ENCODE peak calls at places on chromosomes 6 and 20, in four cellular contexts. H is iPS DF 6.9, I is Panc1, W is fibroblast of lung. V is an unnamed sample.

GRCh38 chr6:138248011-138248410 is 29.7 kb upstream of the PBOV1 start:
- DNase-seq in W (no peak), I (no peak), H (no peak), V (no peak)

GRCh38 chr6:31464252-31465184 is 33.4 kb upstream of the MICB start:
- DNase-seq in I (no peak), W (no peak), H (no peak), V (no peak)

GRCh38 chr20:34334654-34335407 is 28.2 kb upstream of the ITCH start:
- DNase-seq in H (no peak), I (no peak), W (no peak), V (no peak)

GRCh38 chr20:23049201-23049932 is at the start of gene THBD:
- DNase-seq in H (no peak), W (peak; percentile 52), I (no peak), V (no peak)

GRCh38 chr6:90233994-90234393 is 62.6 kb downstream of the BACH2 start:
- DNase-seq in I (no peak), W (no peak), H (no peak), V (no peak)

GRCh38 chr6:118537579-118537978 is 10.5 kb upstream of the PLN start:
- DNase-seq in H (no peak), W (peak; percentile 88), I (no peak), V (no peak)

GRCh38 chr6:54335871-54336270 is 27.6 kb downstream of the TINAG start:
- DNase-seq in I (peak; percentile 84), W (peak; percentile 99), H (no peak), V (no peak)

GRCh38 chr6:42316981-42317380 is 99.3 kb upstream of the MRPS10 start:
- DNase-seq in W (peak; percentile 71), H (no peak), I (no peak), V (no peak)

GRCh38 chr20:36871640-36872570 is 4.0 kb upstream of the TLDC2 start:
- DNase-seq in W (no peak), H (no peak), I (no peak), V (no peak)

GRCh38 chr6:49556429-49556837 is 6.0 kb downstream of the C6orf141 start:
- DNase-seq in W (peak; percentile 91), H (no peak), I (peak; percentile 74), V (no peak)

GRCh38 chr6:3808759-3809514 is 40.2 kb upstream of the FAM50B start:
- DNase-seq in H (no peak), W (peak; percentile 92), I (peak; percentile 86), V (no peak)

GRCh38 chr6:127475135-127475822 is 16.1 kb upstream of the KIAA0408 start:
- DNase-seq in W (no peak), I (no peak), H (no peak), V (no peak)
- H3K36me3 ChIP-seq in W (peaks cover 3% of the 10 kb centered on the region), I (no peaks in the 10 kb centered on the region), H (peaks cover 9% of the 10 kb centered on the region), V (peaks cover 100% of the 10 kb centered on the region)

GRCh38 chr6:1864496-1864895 is 254.8 kb downstream of the FOXC1 start:
- DNase-seq in H (no peak), I (no peak), W (peak; percentile 15), V (no peak)

GRCh38 chr6:1862411-1862810 is 252.7 kb downstream of the FOXC1 start:
- DNase-seq in W (no peak), I (no peak), H (no peak), V (no peak)

GRCh38 chr6:1858191-1858590 is 248.5 kb downstream of the FOXC1 start:
- DNase-seq in W (no peak), H (no peak), I (no peak), V (no peak)

GRCh38 chr6:1858865-1859264 is 249.2 kb downstream of the FOXC1 start:
- DNase-seq in I (no peak), W (no peak), H (no peak), V (no peak)

DNA sequence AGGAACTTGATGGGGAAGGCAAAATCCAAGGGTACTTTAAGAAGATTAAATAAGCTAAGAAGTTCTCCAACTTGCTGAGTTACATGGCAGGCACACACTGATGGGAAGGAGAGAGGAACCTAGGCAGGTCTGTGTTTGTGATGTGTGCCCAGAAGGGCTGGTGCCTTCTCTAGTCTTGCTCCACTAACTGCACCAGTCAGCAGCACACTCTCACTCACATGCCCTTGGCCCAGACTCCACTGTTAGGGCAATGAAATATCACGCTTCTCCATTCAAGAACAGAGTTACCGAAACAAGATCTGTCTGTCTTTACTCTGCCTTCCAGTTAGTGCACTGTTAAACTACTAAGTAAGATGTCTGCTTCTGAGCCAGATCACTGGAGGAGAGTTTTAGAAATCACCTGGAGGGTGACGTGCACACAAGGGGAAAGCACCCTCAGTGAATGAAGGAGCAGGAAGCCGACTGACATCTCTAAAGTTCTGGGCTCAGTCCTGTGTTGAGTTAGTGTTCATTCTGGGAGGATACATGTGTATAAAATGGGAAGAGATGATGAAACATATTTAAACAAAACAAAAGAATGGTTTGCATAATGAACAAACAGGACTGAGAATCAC is 251.1 kb downstream of the FOXC1 start:
- DNase-seq in W (no peak), H (no peak), I (no peak), V (no peak)
- H3K4me1 ChIP-seq in W (no peaks in the 10 kb centered on the region), H (peaks cover 2% of the 10 kb centered on the region), I (no peaks in the 10 kb centered on the region), V (peaks cover 23% of the 10 kb centered on the region)

GRCh38 chr6:17542243-17542642 is 57.9 kb upstream of the FAM8A1 start:
- DNase-seq in H (no peak), I (no peak), W (no peak), V (no peak)
- H3K27me3 ChIP-seq in H (no peaks in the 10 kb centered on the region), I (no peaks in the 10 kb centered on the region), W (no peaks in the 10 kb centered on the region), V (no peaks in the 10 kb centered on the region)

GRCh38 chr20:31698803-31699718 is 23.6 kb downstream of the BCL2L1 start:
- DNase-seq in W (peak; percentile 98), H (no peak), I (peak; percentile 99), V (no peak)
- H3K36me3 ChIP-seq in W (no peaks in the 10 kb centered on the region), H (no peaks in the 10 kb centered on the region), I (peaks cover 4% of the 10 kb centered on the region), V (no peaks in the 10 kb centered on the region)

GRCh38 chr6:36683145-36683655 is 4.7 kb downstream of the CDKN1A start:
- DNase-seq in I (no peak), W (no peak), H (no peak), V (no peak)
- H3K4me1 ChIP-seq in I (peaks cover 29% of the 10 kb centered on the region), W (peaks cover 6% of the 10 kb centered on the region), H (no peaks in the 10 kb centered on the region), V (peaks cover 7% of the 10 kb centered on the region)

GRCh38 chr20:62964700-62965099 is 12.2 kb downstream of the SLC17A9 start:
- DNase-seq in H (no peak), W (no peak), I (no peak), V (no peak)

GRCh38 chr20:62966212-62967148 is 14.0 kb downstream of the SLC17A9 start:
- DNase-seq in H (no peak), W (no peak), I (no peak), V (no peak)

GRCh38 chr20:62963614-62964397 is 11.3 kb downstream of the SLC17A9 start:
- DNase-seq in H (no peak), W (no peak), I (no peak), V (no peak)

GRCh38 chr20:62967149-62967501 is 14.6 kb downstream of the SLC17A9 start:
- DNase-seq in I (no peak), W (no peak), H (no peak), V (no peak)

GRCh38 chr20:62965363-62965771 is 12.9 kb downstream of the SLC17A9 start:
- DNase-seq in W (no peak), I (no peak), H (no peak), V (no peak)
- H3K27me3 ChIP-seq in W (no peaks in the 10 kb centered on the region), I (no peaks in the 10 kb centered on the region), H (no peaks in the 10 kb centered on the region), V (no peaks in the 10 kb centered on the region)

GRCh38 chr6:4916954-4917561 is 86.8 kb downstream of the RPP40 start:
- DNase-seq in I (no peak), H (no peak), W (no peak), V (no peak)
- H3K36me3 ChIP-seq in I (no peaks in the 10 kb centered on the region), H (peaks cover 2% of the 10 kb centered on the region), W (no peaks in the 10 kb centered on the region), V (no peaks in the 10 kb centered on the region)